ENCODE peak calls at places on chromosomes 3 and 15, in five cellular contexts. K is GM20000; E is left lobe of liver; P is NCI-H2081; B is stimulated activated CD4-positive, alpha-beta T cell treated with anti-CD3 and anti-CD28 coated beads, Interleukin-2, amount 100 ng/mL, for 48 hours. J is an unnamed sample.

GRCh38 chr3:40267940-40268707 is 41.4 kb upstream of the EIF1B start:
- DNase-seq in K (no peak), E (no peak), P (peak; percentile 6), B (no peak), J (no peak)

GRCh38 chr3:181906338-181906737 is 194.6 kb downstream of the SOX2 start:
- DNase-seq in K (no peak), E (no peak), P (no peak), B (no peak), J (peak; percentile 20)

GRCh38 chr15:35013370-35013769 is 25.3 kb upstream of the ZNF770 start:
- DNase-seq in K (no peak), E (no peak), P (no peak), B (no peak), J (no peak)

GRCh38 chr3:18112976-18113766 is 312.0 kb downstream of the SATB1 start:
- DNase-seq in K (no peak), E (no peak), P (no peak), B (no peak), J (peak; percentile 50)

GRCh38 chr3:20141306-20141705 is 44.7 kb downstream of the SGO1 start:
- DNase-seq in K (no peak), E (no peak), P (no peak), B (no peak), J (no peak)

GRCh38 chr3:150901793-150902192 is 3.4 kb downstream of the MINDY4B start:
- DNase-seq in K (no peak), E (no peak), P (no peak), B (no peak), J (no peak)

GRCh38 chr3:38576131-38577088 is 73.1 kb downstream of the SCN5A start:
- DNase-seq in K (no peak), E (peak; percentile 39), P (no peak), B (no peak), J (no peak)

GRCh38 chr3:180871901-180872300 is 40.6 kb upstream of the FXR1 start:
- DNase-seq in K (no peak), E (no peak), P (no peak), B (no peak), J (no peak)

GRCh38 chr15:29208352-29208751 is 61.3 kb downstream of the NSMCE3 start:
- DNase-seq in K (no peak), E (no peak), P (peak; percentile 88), B (no peak), J (no peak)

J was measured in NCI-H146.